ENCODE peak calls at places on chromosomes 2 and 18, in five cellular contexts. K is activated B cell treated with CpG ODN at 0.5 μM for 24 hours, G is GM10248, V is adrenal gland, S is B cell. L is an unnamed sample.

GRCh38 chr2:137535897-137536296 is 428.4 kb upstream of the HNMT start:
- DNase-seq in K (no peak), G (no peak), V (no peak), S (no peak), L (no peak)

GRCh38 chr2:10042301-10043161 is 819 bp upstream of the KLF11 start:
- DNase-seq in K (peak; percentile 37), G (no peak), V (peak; percentile 95), S (no peak), L (no peak)

GRCh38 chr2:70214958-70215357 is 24.1 kb upstream of the C2orf42 start:
- DNase-seq in K (no peak), G (no peak), V (no peak), S (no peak), L (no peak)

GRCh38 chr18:7452331-7452730 is 114.8 kb upstream of the PTPRM start:
- DNase-seq in K (no peak), G (peak; percentile 22), V (peak; percentile 39), S (no peak), L (no peak)

GRCh38 chr2:74902281-74902860 is 56.1 kb upstream of the POLE4 start:
- DNase-seq in K (no peak), G (no peak), V (no peak), S (no peak), L (no peak)

GRCh38 chr18:46377557-46377956 is 273.4 kb downstream of the HAUS1 start:
- DNase-seq in K (no peak), G (no peak), V (no peak), S (no peak), L (no peak)

GRCh38 chr2:180017764-180018163 is 10.7 kb upstream of the CWC22 start:
- DNase-seq in K (no peak), G (no peak), V (peak; percentile 46), S (no peak), L (no peak)

GRCh38 chr2:40332096-40332826 is 119.6 kb downstream of the SLC8A1 start:
- DNase-seq in K (no peak), G (no peak), V (peak; percentile 52), S (no peak), L (no peak)

GRCh38 chr2:42758751-42759150 is 5.2 kb downstream of the OXER1 start:
- DNase-seq in K (no peak), G (no peak), V (no peak), S (no peak), L (no peak)

GRCh38 chr18:3305933-3306332 is 44.0 kb downstream of the MYL12B start:
- DNase-seq in K (no peak), G (no peak), V (peak; percentile 78), S (no peak), L (no peak)

GRCh38 chr2:36570416-36570815 is 27.6 kb downstream of the FEZ2 start:
- DNase-seq in K (no peak), G (no peak), V (no peak), S (no peak), L (no peak)

GRCh38 chr2:144170172-144170571 is 349.7 kb downstream of the ZEB2 start:
- DNase-seq in K (no peak), G (no peak), V (peak; percentile 45), S (no peak), L (no peak)

GRCh38 chr2:128534688-128535392 is 216.2 kb upstream of the HS6ST1 start:
- DNase-seq in K (no peak), G (no peak), V (no peak), S (no peak), L (no peak)

GRCh38 chr2:128528133-128528532 is 209.5 kb upstream of the HS6ST1 start:
- DNase-seq in K (no peak), G (no peak), V (no peak), S (no peak), L (no peak)

GRCh38 chr2:128530025-128530573 is 211.4 kb upstream of the HS6ST1 start:
- DNase-seq in K (no peak), G (no peak), V (no peak), S (no peak), L (no peak)

GRCh38 chr2:128533101-128533500 is 214.4 kb upstream of the HS6ST1 start:
- DNase-seq in K (no peak), G (no peak), V (no peak), S (no peak), L (no peak)

GRCh38 chr2:128531856-128532255 is 213.2 kb upstream of the HS6ST1 start:
- DNase-seq in K (no peak), G (no peak), V (no peak), S (no peak), L (no peak)
- TF ChIP-seq CTCF in K (no peak), G (no peak), V (no peak), S (no peak), L (no peak)

GRCh38 chr2:12554235-12555011 is 162.3 kb upstream of the TRIB2 start:
- DNase-seq in K (no peak), G (no peak), V (no peak), S (no peak), L (no peak)

GRCh38 chr2:12556762-12557161 is 160.0 kb upstream of the TRIB2 start:
- DNase-seq in K (no peak), G (no peak), V (no peak), S (no peak), L (no peak)

GRCh38 chr2:12557688-12558087 is 159.0 kb upstream of the TRIB2 start:
- DNase-seq in K (no peak), G (no peak), V (no peak), S (no peak), L (no peak)

GRCh38 chr2:12552092-12552491 is 164.6 kb upstream of the TRIB2 start:
- DNase-seq in K (no peak), G (no peak), V (no peak), S (no peak), L (peak; percentile 22)

GRCh38 chr2:12555012-12555645 is 161.6 kb upstream of the TRIB2 start:
- DNase-seq in K (no peak), G (no peak), V (no peak), S (no peak), L (peak; percentile 18)
- TF ChIP-seq CTCF in K (no peak), G (no peak), V (no peak), S (no peak), L (no peak)

GRCh38 chr18:39571511-39571910 is 2005.9 kb upstream of the CELF4 start:
- DNase-seq in K (no peak), G (peak; percentile 13), V (no peak), S (no peak), L (peak; percentile 18)
- TF ChIP-seq CTCF in K (no peak), G (peak; percentile 36), V (peak; percentile 45), S (peak; percentile 10), L (peak; percentile 10)

GRCh38 chr18:23825496-23825895 is 136.2 kb downstream of the LAMA3 start:
- DNase-seq in K (no peak), G (no peak), V (no peak), S (no peak), L (no peak)

GRCh38 chr18:23824704-23825103 is 135.5 kb downstream of the LAMA3 start:
- DNase-seq in K (no peak), G (no peak), V (no peak), S (no peak), L (no peak)

GRCh38 chr18:23825978-23826405 is 136.7 kb downstream of the LAMA3 start:
- DNase-seq in K (no peak), G (no peak), V (peak; percentile 48), S (no peak), L (no peak)

GRCh38 chr18:23822590-23823385 is 133.5 kb downstream of the LAMA3 start:
- DNase-seq in K (no peak), G (no peak), V (no peak), S (no peak), L (no peak)

GRCh38 chr18:23824235-23824634 is 135.0 kb downstream of the LAMA3 start:
- DNase-seq in K (no peak), G (no peak), V (no peak), S (no peak), L (no peak)
- TF ChIP-seq CTCF in K (no peak), G (no peak), V (no peak), S (no peak), L (no peak)

L was measured in GM13976.